ENCODE peak calls at places on chromosomes 2 and 18, in five cellular contexts. R is cardiac fibroblast; Y is GF-D8; B is HEK293T; G is activated CD4-positive, alpha-beta T cell treated with anti-CD3 and anti-CD28 coated beads, Interleukin-2, amount 10 ng/mL, durations not matched to agents 24 days and 14 days. J is an unnamed sample.

GRCh38 chr2:126661702-126662465 is 5.9 kb downstream of the GYPC start:
- DNase-seq in R (no peak), Y (no peak), B (no peak), G (peak; percentile 65), J (no peak)

GRCh38 chr2:85504434-85505261 is 34.3 kb upstream of the MAT2A start:
- DNase-seq in R (peak; percentile 88), Y (no peak), B (no peak), G (no peak), J (no peak)

GRCh38 chr2:210493528-210493927 is 17.0 kb upstream of the LANCL1 start:
- DNase-seq in R (no peak), Y (no peak), B (no peak), G (no peak), J (no peak)

GRCh38 chr18:51881394-51881793 is 458.6 kb upstream of the DCC start:
- DNase-seq in R (no peak), Y (no peak), B (no peak), G (no peak), J (no peak)

GRCh38 chr2:73935641-73936040 is 9.0 kb downstream of the DGUOK start:
- DNase-seq in R (no peak), Y (no peak), B (no peak), G (no peak), J (no peak)

GRCh38 chr2:37676274-37676673 is 4.8 kb upstream of the CDC42EP3 start:
- DNase-seq in R (no peak), Y (no peak), B (no peak), G (no peak), J (no peak)

GRCh38 chr2:95319481-95320343 is 22.6 kb downstream of the KCNIP3 start:
- DNase-seq in R (no peak), Y (no peak), B (no peak), G (no peak), J (no peak)

GRCh38 chr18:48228301-48228715 is 180.9 kb downstream of the ZBTB7C start:
- DNase-seq in R (peak; percentile 69), Y (no peak), B (no peak), G (peak; percentile 64), J (no peak)